ENCODE peak calls at places on chromosome 17, in six cellular contexts. One of them, this sample, is unnamed.

GRCh38 chr17:48328457-48328856 is 101.6 kb downstream of the SKAP1 start:
- DNase-seq in NT2/D1: no peak
- DNase-seq in mucosa of descending colon: no peak
- DNase-seq in kidney: no peak
- DNase-seq in GM12865: no peak
- DNase-seq in suprapubic skin: no peak
- DNase-seq in this sample: no peak

GRCh38 chr17:42227849-42228696 is 33.8 kb upstream of the GHDC start:
- DNase-seq in mucosa of descending colon: no peak
- DNase-seq in NT2/D1: no peak
- DNase-seq in kidney: no peak
- DNase-seq in suprapubic skin: no peak
- DNase-seq in GM12865: no peak
- DNase-seq in this sample: no peak

GRCh38 chr17:66250686-66251085 is 21.5 kb upstream of the APOH start:
- DNase-seq in mucosa of descending colon: no peak
- DNase-seq in GM12865: no peak
- DNase-seq in kidney: no peak
- DNase-seq in suprapubic skin: no peak
- DNase-seq in NT2/D1: no peak
- DNase-seq in this sample: no peak

GRCh38 chr17:32546031-32546444 is 59.2 kb downstream of the CDK5R1 start:
- DNase-seq in kidney: no peak
- DNase-seq in NT2/D1: peak
- DNase-seq in suprapubic skin: no peak
- DNase-seq in mucosa of descending colon: no peak
- DNase-seq in GM12865: no peak
- DNase-seq in this sample: no peak

GRCh38 chr17:48459070-48459469 is 29.1 kb upstream of the SKAP1 start:
- DNase-seq in GM12865: peak
- DNase-seq in suprapubic skin: no peak
- DNase-seq in NT2/D1: no peak
- DNase-seq in mucosa of descending colon: no peak
- DNase-seq in kidney: no peak
- DNase-seq in this sample: no peak

GRCh38 chr17:58679263-58680037 is 12.4 kb downstream of the TEX14 start:
- DNase-seq in kidney: no peak
- DNase-seq in GM12865: peak
- DNase-seq in suprapubic skin: no peak
- DNase-seq in NT2/D1: peak
- DNase-seq in mucosa of descending colon: no peak
- DNase-seq in this sample: no peak

GRCh38 chr17:49414271-49414621 is 436 bp downstream of the PHB1 start:
- DNase-seq in NT2/D1: no peak
- DNase-seq in mucosa of descending colon: no peak
- DNase-seq in GM12865: no peak
- DNase-seq in kidney: no peak
- DNase-seq in suprapubic skin: peak
- DNase-seq in this sample: no peak

GRCh38 chr17:57366558-57367351 is 110.4 kb downstream of the MSI2 start:
- DNase-seq in suprapubic skin: no peak
- DNase-seq in GM12865: peak
- DNase-seq in kidney: no peak
- DNase-seq in NT2/D1: no peak
- DNase-seq in mucosa of descending colon: no peak
- DNase-seq in this sample: no peak

GRCh38 chr17:61581611-61582349 is 9.2 kb downstream of the NACA2 start:
- DNase-seq in GM12865: no peak
- DNase-seq in kidney: no peak
- DNase-seq in suprapubic skin: no peak
- DNase-seq in mucosa of descending colon: no peak
- DNase-seq in NT2/D1: no peak
- DNase-seq in this sample: no peak

DNA sequence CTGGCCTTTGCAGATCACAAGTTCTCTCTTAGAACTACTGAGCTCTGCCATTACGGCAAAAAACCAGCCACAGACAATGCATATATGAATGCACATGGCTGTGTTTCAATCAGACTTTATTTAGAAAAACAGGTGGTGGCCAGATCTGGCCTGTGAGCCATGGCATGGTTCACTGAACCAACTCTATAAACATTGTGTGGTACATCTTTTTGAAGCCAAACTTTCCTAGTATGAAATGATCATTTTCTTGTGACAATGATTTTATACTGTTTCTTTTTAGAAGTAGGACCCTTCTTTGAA is 65.9 kb upstream of the AMZ2 start:
- DNase-seq in GM12865: peak
- DNase-seq in NT2/D1: no peak
- DNase-seq in kidney: no peak
- DNase-seq in mucosa of descending colon: no peak
- DNase-seq in suprapubic skin: no peak
- DNase-seq in this sample: no peak
- H3K4me3 ChIP-seq in GM12865: peak
- H3K4me3 ChIP-seq in NT2/D1: no peak
- H3K4me3 ChIP-seq in kidney: no peak
- H3K4me3 ChIP-seq in mucosa of descending colon: no peak
- H3K4me3 ChIP-seq in suprapubic skin: no peak
- H3K4me3 ChIP-seq in this sample: no peak

GRCh38 chr17:79452706-79453105 is 158.1 kb downstream of the RBFOX3 start:
- DNase-seq in GM12865: no peak
- DNase-seq in kidney: no peak
- DNase-seq in NT2/D1: no peak
- DNase-seq in suprapubic skin: no peak
- DNase-seq in mucosa of descending colon: no peak
- DNase-seq in this sample: no peak
- H3K4me3 ChIP-seq in GM12865: no peak
- H3K4me3 ChIP-seq in kidney: no peak
- H3K4me3 ChIP-seq in NT2/D1: no peak
- H3K4me3 ChIP-seq in suprapubic skin: no peak
- H3K4me3 ChIP-seq in mucosa of descending colon: no peak
- H3K4me3 ChIP-seq in this sample: no peak

GRCh38 chr17:7043544-7044268 is at the start of gene SLC16A11:
- DNase-seq in GM12865: no peak
- DNase-seq in suprapubic skin: peak
- DNase-seq in mucosa of descending colon: peak
- DNase-seq in kidney: peak
- DNase-seq in NT2/D1: no peak
- DNase-seq in this sample: no peak

GRCh38 chr17:7043195-7043543 is 723 bp downstream of the SLC16A11 start:
- DNase-seq in NT2/D1: no peak
- DNase-seq in kidney: no peak
- DNase-seq in mucosa of descending colon: no peak
- DNase-seq in suprapubic skin: peak
- DNase-seq in GM12865: no peak
- DNase-seq in this sample: no peak

GRCh38 chr17:7041607-7042506 is 2.0 kb downstream of the SLC16A11 start:
- DNase-seq in GM12865: no peak
- DNase-seq in suprapubic skin: no peak
- DNase-seq in kidney: no peak
- DNase-seq in NT2/D1: no peak
- DNase-seq in mucosa of descending colon: peak
- DNase-seq in this sample: no peak

GRCh38 chr17:7045492-7046126 is 1.7 kb upstream of the SLC16A11 start:
- DNase-seq in mucosa of descending colon: no peak
- DNase-seq in GM12865: peak
- DNase-seq in suprapubic skin: no peak
- DNase-seq in NT2/D1: peak
- DNase-seq in kidney: no peak
- DNase-seq in this sample: no peak

DNA sequence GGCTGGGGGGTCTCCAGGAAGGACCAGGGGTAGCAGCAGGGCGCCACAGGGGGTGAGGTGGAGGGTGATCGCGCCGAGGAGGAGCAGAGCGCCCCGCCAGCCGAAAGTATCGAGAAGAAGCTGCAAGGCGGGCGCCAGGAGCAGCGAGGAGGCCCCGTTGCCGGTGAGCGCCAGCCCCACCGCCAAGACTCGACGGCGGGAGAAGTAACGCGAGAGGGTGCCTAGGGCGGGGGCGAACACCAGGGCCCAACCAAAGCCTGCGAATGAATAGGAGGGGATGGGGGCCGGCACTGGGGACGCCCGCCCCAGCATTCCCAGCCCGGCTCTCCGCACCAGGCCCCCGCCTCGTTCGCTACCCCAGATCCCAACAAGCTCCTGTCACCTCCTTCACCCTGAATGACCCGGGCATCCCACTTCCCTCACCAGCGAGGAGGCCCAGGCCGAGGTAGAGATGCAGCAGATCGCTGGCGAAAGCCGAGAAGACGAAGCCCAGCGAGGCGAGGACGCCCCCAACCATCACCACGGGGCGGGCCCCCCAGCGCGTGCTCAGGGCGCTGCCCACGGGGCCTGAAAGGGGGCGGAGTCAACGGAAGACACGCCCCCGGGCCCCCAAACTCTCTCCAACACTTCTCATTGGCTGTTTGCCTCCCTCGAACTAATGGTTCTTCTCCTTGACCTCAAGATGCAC is 1.2 kb downstream of the SLC16A11 start:
- DNase-seq in mucosa of descending colon: peak
- DNase-seq in NT2/D1: no peak
- DNase-seq in suprapubic skin: peak
- DNase-seq in kidney: no peak
- DNase-seq in GM12865: no peak
- DNase-seq in this sample: no peak
- H3K4me3 ChIP-seq in mucosa of descending colon: no peak
- H3K4me3 ChIP-seq in NT2/D1: peak
- H3K4me3 ChIP-seq in suprapubic skin: peak
- H3K4me3 ChIP-seq in kidney: peak
- H3K4me3 ChIP-seq in GM12865: no peak
- H3K4me3 ChIP-seq in this sample: peak

DNA sequence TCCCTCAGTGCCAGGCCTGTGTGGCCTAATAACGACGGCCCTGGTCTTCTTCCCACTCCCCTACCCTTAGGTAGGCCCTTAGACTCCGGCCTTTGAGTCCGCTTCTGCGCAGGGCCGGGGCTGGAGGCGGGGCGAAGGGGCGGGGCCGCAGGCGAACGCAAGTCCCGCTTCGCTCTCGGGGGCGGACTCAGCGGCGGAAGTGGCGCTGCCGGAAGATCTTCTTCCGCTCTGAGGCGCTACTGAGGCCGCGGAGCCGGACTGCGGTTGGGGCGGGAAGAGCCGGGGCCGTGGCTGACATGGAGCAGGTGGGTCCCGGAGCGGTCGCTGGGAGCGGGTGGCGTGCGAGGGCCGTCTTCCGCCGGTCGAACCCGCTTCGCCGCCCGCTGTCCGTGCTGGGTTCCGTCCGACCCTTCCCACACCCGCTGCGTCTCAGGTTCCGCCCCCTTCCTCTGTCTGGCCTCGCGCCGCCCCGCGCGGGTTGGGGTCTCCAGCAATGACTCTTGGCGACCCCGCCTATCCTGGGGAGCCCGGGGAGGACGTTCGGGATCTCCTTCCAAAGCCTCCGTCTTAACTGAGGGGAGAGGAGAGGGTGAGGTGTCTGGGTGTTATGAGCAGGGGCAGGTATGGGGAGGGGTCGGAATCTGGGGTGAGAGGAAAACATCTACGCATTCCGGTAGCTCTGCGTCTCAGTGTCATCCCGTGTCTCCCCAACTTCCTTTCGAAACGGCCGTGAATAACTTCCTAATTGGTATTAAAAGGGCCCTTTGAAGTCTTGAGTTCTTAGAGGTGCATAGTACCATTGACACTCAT is at the start of gene STARD3:
- DNase-seq in mucosa of descending colon: peak
- DNase-seq in kidney: peak
- DNase-seq in NT2/D1: peak
- DNase-seq in GM12865: peak
- DNase-seq in suprapubic skin: peak
- DNase-seq in this sample: peak
- H3K4me3 ChIP-seq in mucosa of descending colon: peak
- H3K4me3 ChIP-seq in kidney: peak
- H3K4me3 ChIP-seq in NT2/D1: peak
- H3K4me3 ChIP-seq in GM12865: peak
- H3K4me3 ChIP-seq in suprapubic skin: peak
- H3K4me3 ChIP-seq in this sample: peak

GRCh38 chr17:43754947-43755346 is 3.6 kb downstream of the SOST start:
- DNase-seq in kidney: peak
- DNase-seq in suprapubic skin: no peak
- DNase-seq in mucosa of descending colon: no peak
- DNase-seq in GM12865: no peak
- DNase-seq in NT2/D1: no peak
- DNase-seq in this sample: no peak
- H3K4me3 ChIP-seq in kidney: no peak
- H3K4me3 ChIP-seq in suprapubic skin: peak
- H3K4me3 ChIP-seq in mucosa of descending colon: no peak
- H3K4me3 ChIP-seq in GM12865: no peak
- H3K4me3 ChIP-seq in NT2/D1: no peak
- H3K4me3 ChIP-seq in this sample: peak

DNA sequence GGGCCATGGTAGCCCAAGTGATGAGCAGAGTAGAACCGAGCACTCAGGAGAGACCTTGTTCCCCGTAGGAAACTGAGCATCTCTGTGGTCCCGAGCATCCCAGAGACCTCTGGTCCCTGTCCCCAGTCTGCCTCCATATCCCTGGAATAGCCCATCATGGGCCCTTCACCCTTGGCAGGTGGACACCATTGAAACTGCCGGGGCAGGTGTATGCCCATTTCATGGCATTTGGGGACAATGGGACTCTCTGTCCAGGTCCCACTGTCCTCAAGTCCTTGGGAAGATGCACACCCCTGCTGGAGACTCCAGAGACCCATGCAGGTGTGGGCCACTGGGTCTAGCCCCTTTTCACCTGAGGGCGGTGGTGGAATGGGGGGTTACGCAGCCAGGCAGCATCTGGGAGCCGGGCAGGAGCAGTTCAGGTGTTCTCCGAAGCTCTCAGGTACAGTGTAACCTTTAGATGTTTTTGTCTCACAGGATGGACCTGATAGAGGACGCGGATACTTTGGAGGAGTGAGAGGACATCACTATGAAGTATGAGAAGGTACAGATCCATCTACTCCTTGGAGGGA is 75.9 kb downstream of the GOSR1 start:
- DNase-seq in mucosa of descending colon: no peak
- DNase-seq in NT2/D1: no peak
- DNase-seq in suprapubic skin: peak
- DNase-seq in kidney: no peak
- DNase-seq in GM12865: no peak
- DNase-seq in this sample: no peak
- H3K4me3 ChIP-seq in mucosa of descending colon: no peak
- H3K4me3 ChIP-seq in NT2/D1: no peak
- H3K4me3 ChIP-seq in suprapubic skin: no peak
- H3K4me3 ChIP-seq in kidney: no peak
- H3K4me3 ChIP-seq in GM12865: no peak
- H3K4me3 ChIP-seq in this sample: no peak

GRCh38 chr17:81366648-81367047 is 28.6 kb upstream of the BAHCC1 start:
- DNase-seq in kidney: no peak
- DNase-seq in mucosa of descending colon: peak
- DNase-seq in suprapubic skin: no peak
- DNase-seq in GM12865: no peak
- DNase-seq in NT2/D1: no peak
- DNase-seq in this sample: no peak

GRCh38 chr17:81367171-81367570 is 28.1 kb upstream of the BAHCC1 start:
- DNase-seq in GM12865: no peak
- DNase-seq in mucosa of descending colon: peak
- DNase-seq in NT2/D1: no peak
- DNase-seq in suprapubic skin: no peak
- DNase-seq in kidney: peak
- DNase-seq in this sample: no peak

GRCh38 chr17:81365601-81366585 is 29.4 kb upstream of the BAHCC1 start:
- DNase-seq in kidney: peak
- DNase-seq in suprapubic skin: no peak
- DNase-seq in mucosa of descending colon: peak
- DNase-seq in GM12865: peak
- DNase-seq in NT2/D1: no peak
- DNase-seq in this sample: no peak

GRCh38 chr17:81364278-81365147 is 30.7 kb upstream of the BAHCC1 start:
- DNase-seq in suprapubic skin: no peak
- DNase-seq in kidney: no peak
- DNase-seq in NT2/D1: no peak
- DNase-seq in GM12865: no peak
- DNase-seq in mucosa of descending colon: peak
- DNase-seq in this sample: no peak

GRCh38 chr17:81365148-81365600 is 30.1 kb upstream of the BAHCC1 start:
- DNase-seq in kidney: peak
- DNase-seq in NT2/D1: no peak
- DNase-seq in suprapubic skin: no peak
- DNase-seq in GM12865: no peak
- DNase-seq in mucosa of descending colon: peak
- DNase-seq in this sample: no peak
- H3K4me3 ChIP-seq in kidney: no peak
- H3K4me3 ChIP-seq in NT2/D1: no peak
- H3K4me3 ChIP-seq in suprapubic skin: peak
- H3K4me3 ChIP-seq in GM12865: no peak
- H3K4me3 ChIP-seq in mucosa of descending colon: no peak
- H3K4me3 ChIP-seq in this sample: peak

This sample was measured in thoracic aorta.